ENCODE peak calls at places on chromosomes 7 and 10, in five cellular contexts. L, A, B, C and D are unnamed samples.

GRCh38 chr10:71312840-71313789 is 5.9 kb upstream of the SLC29A3 start:
- DNase-seq in A (peak; percentile 88), C (peak; percentile 89), B (peak; percentile 86), L (no peak), D (no peak)

GRCh38 chr7:152762056-152762455 is 2.5 kb downstream of the ACTR3B start:
- DNase-seq in B (peak; percentile 33), C (no peak), L (no peak), A (peak; percentile 42), D (no peak)

GRCh38 chr7:138832966-138833365 is 35.0 kb upstream of the ATP6V0A4 start:
- DNase-seq in A (no peak), B (no peak), L (no peak), C (no peak), D (no peak)

GRCh38 chr10:50946991-50947781 is 61.8 kb upstream of the A1CF start:
- DNase-seq in C (no peak), B (no peak), L (no peak), A (peak; percentile 11), D (no peak)

GRCh38 chr10:121722665-121723064 is 124.4 kb upstream of the FGFR2 start:
- DNase-seq in C (no peak), L (no peak), A (no peak), B (no peak), D (no peak)

GRCh38 chr10:69375307-69376151 is 41.2 kb downstream of the TACR2 start:
- DNase-seq in A (no peak), L (no peak), B (peak; percentile 62), C (no peak), D (no peak)

GRCh38 chr7:158394936-158395335 is 192.7 kb downstream of the PTPRN2 start:
- DNase-seq in C (no peak), B (no peak), A (peak; percentile 16), L (peak; percentile 49), D (no peak)

GRCh38 chr10:118798186-118798811 is 43.5 kb upstream of the CACUL1 start:
- DNase-seq in A (peak; percentile 69), L (no peak), C (peak; percentile 50), B (peak; percentile 63), D (no peak)

GRCh38 chr7:55502988-55503514 is 69.3 kb downstream of the VOPP1 start:
- DNase-seq in L (no peak), B (no peak), A (no peak), C (no peak), D (no peak)

GRCh38 chr10:70880077-70880534 is 8.3 kb downstream of the PCBD1 start:
- DNase-seq in A (peak; percentile 89), L (peak; percentile 50), C (peak; percentile 88), B (peak; percentile 88), D (no peak)

GRCh38 chr10:79137826-79138225 is 69.1 kb downstream of the ZMIZ1 start:
- DNase-seq in C (no peak), A (peak; percentile 60), B (no peak), L (peak; percentile 83), D (no peak)

GRCh38 chr7:141073173-141073640 is 657 bp upstream of the TMEM178B start:
- DNase-seq in A (peak; percentile 55), L (peak; percentile 39), C (no peak), B (peak; percentile 41), D (no peak)

GRCh38 chr10:48800283-48800675 is 115.6 kb downstream of the WDFY4 start:
- DNase-seq in L (peak; percentile 31), A (no peak), C (no peak), B (no peak), D (no peak)

GRCh38 chr10:132458595-132459251 is 61.7 kb downstream of the PWWP2B start:
- DNase-seq in B (peak; percentile 25), C (no peak), A (peak; percentile 13), L (peak; percentile 91), D (no peak)